ENCODE peak calls at places on chromosomes 16 and 17, in eight cellular contexts. One of them, this sample, is unnamed.

GRCh38 chr16:22300427-22301071 is 3.3 kb downstream of the POLR3E start:
- DNase-seq in kidney tubule cell: peak; percentile 67
- DNase-seq in CD8-positive, alpha-beta memory T cell: peak; percentile 58
- DNase-seq in T-helper 2 cell: peak; percentile 33
- DNase-seq in NCI-H69: peak; percentile 60
- DNase-seq in amniotic epithelial cell: peak; percentile 66
- DNase-seq in bronchial epithelial cell: peak; percentile 44
- DNase-seq in EH: peak; percentile 68
- DNase-seq in this sample: peak; percentile 48

GRCh38 chr17:8785547-8786412 is 13.4 kb downstream of the MFSD6L start:
- DNase-seq in kidney tubule cell: peak; percentile 58
- DNase-seq in CD8-positive, alpha-beta memory T cell: peak; percentile 59
- DNase-seq in T-helper 2 cell: peak; percentile 41
- DNase-seq in NCI-H69: peak; percentile 46
- DNase-seq in amniotic epithelial cell: peak; percentile 42
- DNase-seq in bronchial epithelial cell: peak; percentile 53
- DNase-seq in EH: peak; percentile 70
- DNase-seq in this sample: peak; percentile 79

GRCh38 chr16:35533683-35534082 is 2074.3 kb downstream of the TP53TG3F start:
- DNase-seq in kidney tubule cell: no peak
- DNase-seq in CD8-positive, alpha-beta memory T cell: no peak
- DNase-seq in T-helper 2 cell: no peak
- DNase-seq in NCI-H69: no peak
- DNase-seq in amniotic epithelial cell: peak; percentile 1
- DNase-seq in bronchial epithelial cell: no peak
- DNase-seq in EH: no peak
- DNase-seq in this sample: no peak

GRCh38 chr16:28187595-28188004 is 24.2 kb downstream of the XPO6 start:
- DNase-seq in kidney tubule cell: no peak
- DNase-seq in CD8-positive, alpha-beta memory T cell: no peak
- DNase-seq in T-helper 2 cell: no peak
- DNase-seq in NCI-H69: no peak
- DNase-seq in amniotic epithelial cell: no peak
- DNase-seq in bronchial epithelial cell: no peak
- DNase-seq in EH: no peak
- DNase-seq in this sample: no peak

GRCh38 chr17:80396680-80397387 is 18.1 kb upstream of the ENDOV start:
- DNase-seq in kidney tubule cell: no peak
- DNase-seq in CD8-positive, alpha-beta memory T cell: no peak
- DNase-seq in T-helper 2 cell: no peak
- DNase-seq in NCI-H69: no peak
- DNase-seq in amniotic epithelial cell: no peak
- DNase-seq in bronchial epithelial cell: no peak
- DNase-seq in EH: no peak
- DNase-seq in this sample: no peak

GRCh38 chr16:14364386-14365199 is 265.5 kb downstream of the PARN start:
- DNase-seq in kidney tubule cell: peak; percentile 99
- DNase-seq in CD8-positive, alpha-beta memory T cell: no peak
- DNase-seq in T-helper 2 cell: no peak
- DNase-seq in NCI-H69: peak; percentile 26
- DNase-seq in amniotic epithelial cell: peak; percentile 84
- DNase-seq in bronchial epithelial cell: peak; percentile 90
- DNase-seq in EH: peak; percentile 95
- DNase-seq in this sample: peak; percentile 75

GRCh38 chr17:58276423-58276822 is 4.3 kb downstream of the MPO start:
- DNase-seq in kidney tubule cell: no peak
- DNase-seq in CD8-positive, alpha-beta memory T cell: no peak
- DNase-seq in T-helper 2 cell: no peak
- DNase-seq in NCI-H69: no peak
- DNase-seq in amniotic epithelial cell: no peak
- DNase-seq in bronchial epithelial cell: no peak
- DNase-seq in EH: no peak
- DNase-seq in this sample: no peak

GRCh38 chr16:3601614-3602319 is 9.6 kb downstream of the SLX4 start:
- DNase-seq in kidney tubule cell: no peak
- DNase-seq in CD8-positive, alpha-beta memory T cell: no peak
- DNase-seq in T-helper 2 cell: no peak
- DNase-seq in NCI-H69: no peak
- DNase-seq in amniotic epithelial cell: no peak
- DNase-seq in bronchial epithelial cell: no peak
- DNase-seq in EH: no peak
- DNase-seq in this sample: no peak

GRCh38 chr16:49833055-49833454 is 22.9 kb downstream of the ZNF423 start:
- DNase-seq in kidney tubule cell: no peak
- DNase-seq in CD8-positive, alpha-beta memory T cell: no peak
- DNase-seq in T-helper 2 cell: no peak
- DNase-seq in NCI-H69: no peak
- DNase-seq in amniotic epithelial cell: no peak
- DNase-seq in bronchial epithelial cell: no peak
- DNase-seq in EH: no peak
- DNase-seq in this sample: no peak

GRCh38 chr17:17141860-17142552 is 64.1 kb downstream of the PLD6 start:
- DNase-seq in kidney tubule cell: peak; percentile 36
- DNase-seq in CD8-positive, alpha-beta memory T cell: peak; percentile 57
- DNase-seq in T-helper 2 cell: peak; percentile 47
- DNase-seq in NCI-H69: no peak
- DNase-seq in amniotic epithelial cell: peak; percentile 47
- DNase-seq in bronchial epithelial cell: peak; percentile 40
- DNase-seq in EH: peak; percentile 40
- DNase-seq in this sample: peak; percentile 48

GRCh38 chr17:9644910-9645751 is at the start of gene USP43:
- DNase-seq in kidney tubule cell: peak; percentile 84
- DNase-seq in CD8-positive, alpha-beta memory T cell: no peak
- DNase-seq in T-helper 2 cell: no peak
- DNase-seq in NCI-H69: peak; percentile 83
- DNase-seq in amniotic epithelial cell: peak; percentile 11
- DNase-seq in bronchial epithelial cell: peak; percentile 64
- DNase-seq in EH: peak; percentile 15
- DNase-seq in this sample: peak; percentile 93

GRCh38 chr17:58001461-58002124 is 5.5 kb downstream of the SRSF1 start:
- DNase-seq in kidney tubule cell: no peak
- DNase-seq in CD8-positive, alpha-beta memory T cell: no peak
- DNase-seq in T-helper 2 cell: no peak
- DNase-seq in NCI-H69: no peak
- DNase-seq in amniotic epithelial cell: no peak
- DNase-seq in bronchial epithelial cell: no peak
- DNase-seq in EH: no peak
- DNase-seq in this sample: no peak

GRCh38 chr17:75614556-75615270 is 18.5 kb upstream of the SMIM5 start:
- DNase-seq in kidney tubule cell: no peak
- DNase-seq in CD8-positive, alpha-beta memory T cell: no peak
- DNase-seq in T-helper 2 cell: no peak
- DNase-seq in NCI-H69: no peak
- DNase-seq in amniotic epithelial cell: no peak
- DNase-seq in bronchial epithelial cell: no peak
- DNase-seq in EH: no peak
- DNase-seq in this sample: no peak

GRCh38 chr17:45218895-45219661 is 2.6 kb upstream of the FMNL1 start:
- DNase-seq in kidney tubule cell: peak; percentile 78
- DNase-seq in CD8-positive, alpha-beta memory T cell: peak; percentile 88
- DNase-seq in T-helper 2 cell: peak; percentile 81
- DNase-seq in NCI-H69: peak; percentile 80
- DNase-seq in amniotic epithelial cell: peak; percentile 66
- DNase-seq in bronchial epithelial cell: peak; percentile 56
- DNase-seq in EH: peak; percentile 82
- DNase-seq in this sample: peak; percentile 88